ENCODE peak calls at places on chromosome 10, in ten cellular contexts. L, Y, W, J, M, X, E, F, P and V are unnamed samples.

GRCh38 chr10:119515511-119516045 is 26.9 kb downstream of the RGS10 start:
- DNase-seq in M (no peak), Y (no peak), E (no peak), L (no peak), J (no peak), F (no peak), P (no peak), W (no peak), X (no peak), V (no peak)

GRCh38 chr10:76122056-76122455 is 690.6 kb downstream of the LRMDA start:
- DNase-seq in E (no peak), W (no peak), L (no peak), Y (no peak), P (no peak), J (no peak), F (no peak), X (no peak), M (no peak), V (no peak)

GRCh38 chr10:122576291-122576690 is 15.7 kb downstream of the DMBT1 start:
- DNase-seq in J (no peak), M (no peak), F (no peak), X (no peak), P (no peak), L (no peak), W (no peak), Y (no peak), E (no peak), V (no peak)

GRCh38 chr10:60335708-60336107 is 54.0 kb downstream of the ANK3 start:
- DNase-seq in M (no peak), Y (no peak), F (no peak), J (peak), E (no peak), P (no peak), L (no peak), W (no peak), X (no peak), V (no peak)

GRCh38 chr10:110437351-110437605 is 60.4 kb upstream of the DUSP5 start:
- DNase-seq in L (peak), J (no peak), Y (no peak), M (no peak), X (no peak), P (no peak), E (no peak), F (no peak), W (no peak), V (no peak)

GRCh38 chr10:119640875-119641526 is 10.2 kb upstream of the BAG3 start:
- DNase-seq in E (no peak), M (no peak), P (no peak), L (no peak), X (no peak), W (no peak), J (no peak), Y (no peak), F (no peak), V (no peak)

GRCh38 chr10:79399242-79399831 is 46.1 kb downstream of the ZCCHC24 start:
- DNase-seq in E (peak), X (no peak), L (no peak), F (peak), W (peak), Y (no peak), J (no peak), M (peak), P (no peak), V (peak)

GRCh38 chr10:12238821-12239220 is 42.8 kb downstream of the CDC123 start:
- DNase-seq in W (no peak), P (no peak), Y (no peak), X (no peak), F (no peak), M (no peak), L (no peak), E (no peak), J (no peak), V (no peak)

GRCh38 chr10:86705905-86706304 is 37.6 kb downstream of the LDB3 start:
- DNase-seq in L (no peak), W (no peak), X (no peak), M (no peak), F (no peak), J (no peak), P (no peak), Y (no peak), E (no peak), V (no peak)

GRCh38 chr10:34252111-34252510 is 563.0 kb downstream of the PARD3 start:
- DNase-seq in W (no peak), J (peak), P (peak), Y (no peak), L (no peak), F (peak), E (no peak), M (peak), X (no peak), V (no peak)

GRCh38 chr10:10831085-10831484 is 186.6 kb upstream of the CELF2 start:
- DNase-seq in F (peak), P (no peak), L (no peak), M (peak), X (peak), J (no peak), W (no peak), E (no peak), Y (no peak), V (peak)

GRCh38 chr10:23190872-23191763 is 994 bp upstream of the PTF1A start:
- DNase-seq in W (no peak), X (no peak), P (no peak), F (no peak), M (no peak), E (no peak), Y (no peak), J (no peak), L (no peak), V (no peak)

GRCh38 chr10:45446858-45447257 is 72.8 kb downstream of the ALOX5 start:
- DNase-seq in X (no peak), E (no peak), F (no peak), L (no peak), M (no peak), P (no peak), J (no peak), W (no peak), Y (no peak), V (no peak)

GRCh38 chr10:132463333-132464255 is 66.6 kb downstream of the PWWP2B start:
- DNase-seq in P (no peak), M (no peak), J (no peak), F (no peak), Y (no peak), E (no peak), X (no peak), W (no peak), L (peak), V (no peak)
- TF ChIP-seq CTCF in P (peak), M (peak), J (no peak), F (peak), Y (no peak), E (no peak), X (peak), W (peak), L (no peak), V (peak)

GRCh38 chr10:114525368-114525949 is 121.2 kb upstream of the AFAP1L2 start:
- DNase-seq in P (no peak), F (no peak), Y (no peak), M (peak), E (no peak), X (no peak), L (no peak), J (no peak), W (no peak), V (no peak)

GRCh38 chr10:114526497-114527238 is 122.4 kb upstream of the AFAP1L2 start:
- DNase-seq in X (peak), W (peak), E (peak), L (peak), M (peak), J (peak), Y (peak), F (peak), P (peak), V (peak)

GRCh38 chr10:114521250-114521649 is 116.9 kb upstream of the AFAP1L2 start:
- DNase-seq in X (no peak), W (no peak), Y (no peak), L (no peak), F (no peak), J (no peak), E (no peak), P (no peak), M (no peak), V (no peak)

GRCh38 chr10:114523876-114524275 is 119.6 kb upstream of the AFAP1L2 start:
- DNase-seq in P (no peak), E (no peak), Y (no peak), X (no peak), F (no peak), M (no peak), J (no peak), W (no peak), L (no peak), V (no peak)

GRCh38 chr10:114526112-114526496 is 121.8 kb upstream of the AFAP1L2 start:
- DNase-seq in M (peak), P (no peak), Y (no peak), X (no peak), J (no peak), E (no peak), L (no peak), F (peak), W (no peak), V (no peak)
- H3K4me3 ChIP-seq in M (peak), P (peak), Y (peak), X (peak), J (peak), E (peak), L (no peak), F (no peak), W (peak), V (peak)

GRCh38 chr10:92886334-92886961 is 38.1 kb downstream of the EXOC6 start:
- DNase-seq in M (no peak), L (no peak), E (no peak), Y (no peak), J (peak), W (no peak), P (no peak), X (no peak), F (peak), V (no peak)
- H3K27ac ChIP-seq in M (no peak), L (no peak), E (no peak), Y (no peak), J (no peak), W (no peak), P (no peak), X (no peak), F (no peak), V (no peak)

GRCh38 chr10:31723074-31723750 is 205.4 kb downstream of the ARHGAP12 start:
- DNase-seq in P (no peak), M (peak), Y (no peak), L (no peak), W (no peak), J (no peak), X (no peak), E (no peak), F (peak), V (no peak)
- TF ChIP-seq CTCF in P (no peak), M (no peak), Y (no peak), L (no peak), W (no peak), J (no peak), X (no peak), E (no peak), F (no peak), V (no peak)

GRCh38 chr10:3199488-3199887 is 26.9 kb upstream of the PITRM1 start:
- DNase-seq in J (no peak), P (no peak), M (no peak), Y (no peak), E (no peak), F (no peak), L (no peak), X (no peak), W (no peak), V (no peak)
- H3K4me3 ChIP-seq in J (no peak), P (no peak), M (no peak), Y (no peak), E (no peak), F (no peak), L (no peak), X (no peak), W (no peak), V (no peak)

DNA sequence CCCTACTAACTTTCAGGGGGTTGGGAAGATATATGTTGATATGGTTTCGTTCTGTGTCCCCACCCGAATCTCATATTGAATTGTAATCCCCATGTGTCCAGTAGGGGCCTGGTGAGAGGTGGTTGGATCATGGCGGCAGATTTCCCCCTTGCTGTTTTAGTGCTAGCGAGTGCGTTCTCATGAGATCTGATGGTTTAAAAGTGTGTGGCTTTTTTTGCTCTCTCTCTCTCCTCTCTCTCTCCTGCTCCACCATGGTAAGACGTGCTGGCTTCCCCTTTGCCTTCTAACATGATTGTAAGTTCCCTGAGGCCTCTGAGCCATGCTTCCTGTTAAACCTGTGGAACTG is 68.4 kb upstream of the PDZD8 start:
- DNase-seq in P (no peak), F (no peak), L (no peak), X (no peak), J (no peak), Y (no peak), E (no peak), W (no peak), M (no peak), V (no peak)
- H3K27ac ChIP-seq in P (no peak), F (no peak), L (no peak), X (peak), J (no peak), Y (peak), E (no peak), W (no peak), M (no peak), V (no peak)

DNA sequence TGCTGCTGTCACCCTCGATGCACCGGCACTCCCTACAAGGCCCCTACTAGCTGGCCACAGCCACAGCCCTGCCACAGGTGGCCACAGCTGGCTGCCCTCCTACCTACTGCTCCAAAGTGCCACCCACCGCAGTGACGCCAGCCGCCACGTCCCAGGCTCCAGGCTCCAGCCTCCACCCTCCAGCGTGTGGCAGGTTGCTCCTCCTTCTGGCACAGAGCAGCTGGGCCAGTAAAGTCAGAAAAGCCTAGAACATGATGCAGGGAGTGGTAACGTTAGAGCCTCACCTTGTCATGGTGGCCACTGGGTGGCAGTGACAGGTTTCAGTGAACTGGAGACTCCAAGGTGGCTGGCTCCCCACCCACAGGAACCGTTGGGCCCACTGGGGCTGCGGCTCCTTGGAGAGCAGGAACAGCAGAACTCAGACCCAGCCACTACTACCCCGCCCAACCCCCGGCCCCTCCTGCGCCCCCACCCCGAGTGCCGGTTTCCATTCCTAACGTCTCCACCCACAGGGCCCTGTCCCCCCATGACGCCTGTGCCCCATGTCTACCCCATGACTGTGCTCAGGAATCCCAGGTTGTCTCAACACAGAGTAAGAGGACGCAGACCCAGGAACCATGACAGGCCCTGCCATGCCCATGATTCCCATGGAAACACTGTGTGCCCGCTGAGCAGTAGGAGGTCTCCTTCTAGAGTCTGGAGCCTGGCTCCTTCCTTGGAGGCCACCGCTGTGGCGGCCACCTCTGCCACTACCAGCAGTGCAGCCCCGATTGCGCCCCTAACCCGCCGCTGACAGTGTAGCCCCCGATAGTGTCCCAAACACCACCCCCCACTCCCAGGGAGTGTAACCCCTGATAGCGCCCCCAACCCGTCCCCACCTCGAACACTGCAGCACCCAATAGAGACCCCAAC is 52.3 kb upstream of the ZNF33B start:
- DNase-seq in F (no peak), M (no peak), J (peak), X (peak), P (no peak), W (peak), L (no peak), E (no peak), Y (no peak), V (no peak)
- TF ChIP-seq CTCF in F (no peak), M (no peak), J (no peak), X (peak), P (peak), W (peak), L (no peak), E (no peak), Y (no peak), V (no peak)

DNA sequence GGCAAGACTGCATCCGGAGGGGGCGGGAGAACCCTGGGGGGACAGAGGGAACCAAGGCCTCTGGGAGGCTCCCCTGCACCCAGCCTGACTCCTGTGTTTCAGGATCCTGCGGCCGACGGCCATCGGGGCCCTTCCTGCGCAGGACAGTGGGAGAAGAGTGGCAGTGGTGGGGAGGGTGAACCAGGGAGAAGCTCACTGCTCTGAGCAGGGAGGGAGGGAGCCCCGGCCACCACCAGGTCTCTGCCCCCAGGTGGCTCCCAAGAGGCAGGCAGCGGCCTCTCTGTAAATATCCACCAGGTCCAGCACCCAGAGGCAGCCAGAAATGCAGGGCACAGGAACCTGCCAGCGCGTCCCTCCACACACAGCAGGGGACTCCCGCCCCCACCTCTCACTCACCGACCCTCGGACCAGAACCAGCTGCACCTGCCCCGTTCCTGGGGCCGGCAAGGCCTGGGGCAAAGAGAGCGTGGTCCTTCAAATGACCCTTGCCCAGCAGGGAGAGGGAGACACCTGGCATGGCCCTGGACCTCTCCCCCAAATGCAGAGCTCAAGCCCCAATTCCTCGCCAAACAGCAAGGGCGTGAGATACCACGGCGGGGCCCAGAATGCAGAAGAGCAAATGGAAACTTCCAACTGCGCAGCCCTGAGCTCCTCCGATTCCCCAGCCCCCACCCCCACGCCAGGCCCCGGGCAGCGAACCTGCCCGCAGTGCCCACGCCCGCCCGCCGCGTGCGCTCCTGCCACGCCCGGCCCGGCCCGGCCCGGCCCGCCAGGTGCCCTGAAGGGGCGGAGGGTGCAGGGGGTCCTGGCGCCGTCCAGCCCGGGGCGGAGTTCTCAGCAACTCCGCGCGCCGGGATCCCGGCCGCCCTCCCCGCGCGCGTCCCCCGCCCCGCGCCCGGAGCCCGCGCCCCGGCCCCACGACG is 805 bp downstream of the RASGEF1A start:
- DNase-seq in E (peak), F (no peak), J (peak), M (no peak), Y (no peak), P (no peak), X (peak), W (peak), L (peak), V (no peak)
- H3K4me3 ChIP-seq in E (peak), F (no peak), J (peak), M (no peak), Y (peak), P (peak), X (peak), W (no peak), L (no peak), V (peak)

DNA sequence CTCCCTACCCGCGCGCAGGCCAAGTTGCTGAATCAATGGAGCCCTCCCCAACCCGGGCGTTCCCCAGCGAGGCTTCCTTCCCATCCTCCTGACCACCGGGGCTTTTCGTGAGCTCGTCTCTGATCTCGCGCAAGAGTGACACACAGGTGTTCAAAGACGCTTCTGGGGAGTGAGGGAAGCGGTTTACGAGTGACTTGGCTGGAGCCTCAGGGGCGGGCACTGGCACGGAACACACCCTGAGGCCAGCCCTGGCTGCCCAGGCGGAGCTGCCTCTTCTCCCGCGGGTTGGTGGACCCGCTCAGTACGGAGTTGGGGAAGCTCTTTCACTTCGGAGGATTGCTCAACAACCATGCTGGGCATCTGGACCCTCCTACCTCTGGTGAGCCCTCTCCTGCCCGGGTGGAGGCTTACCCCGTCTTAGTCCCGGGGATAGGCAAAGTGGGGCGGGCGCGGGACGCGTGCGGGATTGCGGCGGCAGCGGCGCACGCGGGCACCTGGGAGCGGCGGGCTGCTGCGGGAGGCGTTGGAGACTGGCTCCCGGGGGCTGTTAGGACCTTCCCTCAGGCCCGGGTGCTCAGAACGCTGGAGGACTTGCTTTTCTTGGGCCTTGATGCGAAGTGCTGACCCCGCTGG is at the start of gene FAS:
- DNase-seq in M (peak), F (peak), J (peak), W (peak), L (peak), Y (peak), E (peak), P (no peak), X (peak), V (peak)
- H3K27ac ChIP-seq in M (no peak), F (peak), J (peak), W (peak), L (peak), Y (peak), E (peak), P (peak), X (peak), V (peak)

DNA sequence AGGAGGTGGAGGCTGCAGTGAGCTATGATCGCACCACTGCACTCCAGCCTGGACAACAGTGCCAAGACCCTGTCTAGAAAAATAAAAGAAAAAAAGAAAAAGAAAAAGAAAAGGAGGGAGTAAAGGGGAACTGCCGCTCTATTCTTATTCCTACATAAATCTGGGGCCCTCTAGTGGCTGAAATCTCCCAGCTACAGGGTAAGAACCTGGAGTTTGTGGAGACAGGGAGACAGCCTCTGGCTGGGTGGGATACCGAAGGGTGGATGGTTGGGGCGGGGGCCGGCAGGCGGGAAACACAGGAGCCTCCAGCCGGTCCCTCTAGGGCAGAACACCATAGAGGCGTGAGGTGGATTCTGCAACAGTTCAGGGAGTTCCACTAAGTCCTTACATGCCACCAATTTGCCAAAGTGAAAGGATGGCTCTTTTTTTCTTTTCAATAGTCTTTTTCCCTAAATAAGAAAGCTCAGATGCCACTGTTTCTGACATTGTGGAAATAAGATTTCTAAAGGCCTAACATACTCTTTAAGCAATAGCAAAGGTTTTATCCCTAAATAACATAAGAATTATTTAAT is 117.3 kb downstream of the SVIL start:
- DNase-seq in W (peak), F (peak), L (no peak), Y (no peak), M (peak), X (no peak), P (no peak), E (no peak), J (peak), V (no peak)
- TF ChIP-seq CTCF in W (peak), F (peak), L (no peak), Y (peak), M (peak), X (peak), P (peak), E (peak), J (peak), V (peak)